ENCODE peak calls at places on chromosomes 13 and 19, in nine cellular contexts. One of them, this sample, is unnamed.

GRCh38 chr19:48348039-48348438 is 15.7 kb downstream of the TMEM143 start:
- DNase-seq in lung: no peak
- DNase-seq in CD8-positive, alpha-beta T cell: no peak
- DNase-seq in hepatocyte: no peak
- DNase-seq in BE2C: peak; percentile 36
- DNase-seq in tibial nerve: no peak
- DNase-seq in body of pancreas: peak; percentile 46
- DNase-seq in small intestine: no peak
- DNase-seq in GM23248: no peak
- DNase-seq in this sample: no peak

GRCh38 chr19:11268783-11269267 is 6.5 kb upstream of the DOCK6 start:
- DNase-seq in lung: peak; percentile 60
- DNase-seq in CD8-positive, alpha-beta T cell: no peak
- DNase-seq in hepatocyte: no peak
- DNase-seq in BE2C: peak; percentile 28
- DNase-seq in tibial nerve: peak; percentile 57
- DNase-seq in body of pancreas: no peak
- DNase-seq in small intestine: no peak
- DNase-seq in GM23248: peak; percentile 67
- DNase-seq in this sample: no peak

GRCh38 chr19:39405930-39406655 is 554 bp upstream of the ZFP36 start:
- DNase-seq in lung: no peak
- DNase-seq in CD8-positive, alpha-beta T cell: peak; percentile 96
- DNase-seq in hepatocyte: no peak
- DNase-seq in BE2C: no peak
- DNase-seq in tibial nerve: no peak
- DNase-seq in body of pancreas: no peak
- DNase-seq in small intestine: peak; percentile 57
- DNase-seq in GM23248: peak; percentile 67
- DNase-seq in this sample: peak; percentile 83

GRCh38 chr13:111503905-111504695 is 183.7 kb downstream of the TEX29 start:
- DNase-seq in lung: no peak
- DNase-seq in CD8-positive, alpha-beta T cell: no peak
- DNase-seq in hepatocyte: no peak
- DNase-seq in BE2C: no peak
- DNase-seq in tibial nerve: no peak
- DNase-seq in body of pancreas: no peak
- DNase-seq in small intestine: no peak
- DNase-seq in GM23248: no peak
- DNase-seq in this sample: no peak

GRCh38 chr13:91078093-91078679 is 269.3 kb upstream of the MIR17HG start:
- DNase-seq in lung: no peak
- DNase-seq in CD8-positive, alpha-beta T cell: no peak
- DNase-seq in hepatocyte: peak; percentile 20
- DNase-seq in BE2C: no peak
- DNase-seq in tibial nerve: no peak
- DNase-seq in body of pancreas: no peak
- DNase-seq in small intestine: peak; percentile 11
- DNase-seq in GM23248: peak; percentile 1
- DNase-seq in this sample: peak; percentile 45

GRCh38 chr19:50639121-50640112 is at the start of gene SYT3:
- DNase-seq in lung: no peak
- DNase-seq in CD8-positive, alpha-beta T cell: peak; percentile 57
- DNase-seq in hepatocyte: peak; percentile 72
- DNase-seq in BE2C: peak; percentile 79
- DNase-seq in tibial nerve: no peak
- DNase-seq in body of pancreas: peak; percentile 34
- DNase-seq in small intestine: no peak
- DNase-seq in GM23248: peak; percentile 72
- DNase-seq in this sample: peak; percentile 91

GRCh38 chr19:49767380-49767779 is 579 bp downstream of the AP2A1 start:
- DNase-seq in lung: no peak
- DNase-seq in CD8-positive, alpha-beta T cell: no peak
- DNase-seq in hepatocyte: peak; percentile 41
- DNase-seq in BE2C: no peak
- DNase-seq in tibial nerve: no peak
- DNase-seq in body of pancreas: no peak
- DNase-seq in small intestine: peak; percentile 9
- DNase-seq in GM23248: peak; percentile 48
- DNase-seq in this sample: peak; percentile 46

GRCh38 chr13:105442941-105443340 is 1092.5 kb downstream of the EFNB2 start:
- DNase-seq in lung: no peak
- DNase-seq in CD8-positive, alpha-beta T cell: no peak
- DNase-seq in hepatocyte: peak; percentile 72
- DNase-seq in BE2C: no peak
- DNase-seq in tibial nerve: no peak
- DNase-seq in body of pancreas: no peak
- DNase-seq in small intestine: peak; percentile 82
- DNase-seq in GM23248: peak; percentile 40
- DNase-seq in this sample: no peak

GRCh38 chr13:112124100-112124499 is 57.2 kb downstream of the SOX1 start:
- DNase-seq in lung: no peak
- DNase-seq in CD8-positive, alpha-beta T cell: no peak
- DNase-seq in hepatocyte: no peak
- DNase-seq in BE2C: no peak
- DNase-seq in tibial nerve: no peak
- DNase-seq in body of pancreas: no peak
- DNase-seq in small intestine: no peak
- DNase-seq in GM23248: no peak
- DNase-seq in this sample: no peak

GRCh38 chr19:42090687-42091086 is 14.7 kb downstream of the ZNF574 start:
- DNase-seq in lung: no peak
- DNase-seq in CD8-positive, alpha-beta T cell: no peak
- DNase-seq in hepatocyte: no peak
- DNase-seq in BE2C: no peak
- DNase-seq in tibial nerve: no peak
- DNase-seq in body of pancreas: no peak
- DNase-seq in small intestine: no peak
- DNase-seq in GM23248: no peak
- DNase-seq in this sample: no peak

GRCh38 chr19:38662508-38663155 is 15.2 kb downstream of the ACTN4 start:
- DNase-seq in lung: no peak
- DNase-seq in CD8-positive, alpha-beta T cell: no peak
- DNase-seq in hepatocyte: no peak
- DNase-seq in BE2C: no peak
- DNase-seq in tibial nerve: no peak
- DNase-seq in body of pancreas: no peak
- DNase-seq in small intestine: no peak
- DNase-seq in GM23248: no peak
- DNase-seq in this sample: no peak

DNA sequence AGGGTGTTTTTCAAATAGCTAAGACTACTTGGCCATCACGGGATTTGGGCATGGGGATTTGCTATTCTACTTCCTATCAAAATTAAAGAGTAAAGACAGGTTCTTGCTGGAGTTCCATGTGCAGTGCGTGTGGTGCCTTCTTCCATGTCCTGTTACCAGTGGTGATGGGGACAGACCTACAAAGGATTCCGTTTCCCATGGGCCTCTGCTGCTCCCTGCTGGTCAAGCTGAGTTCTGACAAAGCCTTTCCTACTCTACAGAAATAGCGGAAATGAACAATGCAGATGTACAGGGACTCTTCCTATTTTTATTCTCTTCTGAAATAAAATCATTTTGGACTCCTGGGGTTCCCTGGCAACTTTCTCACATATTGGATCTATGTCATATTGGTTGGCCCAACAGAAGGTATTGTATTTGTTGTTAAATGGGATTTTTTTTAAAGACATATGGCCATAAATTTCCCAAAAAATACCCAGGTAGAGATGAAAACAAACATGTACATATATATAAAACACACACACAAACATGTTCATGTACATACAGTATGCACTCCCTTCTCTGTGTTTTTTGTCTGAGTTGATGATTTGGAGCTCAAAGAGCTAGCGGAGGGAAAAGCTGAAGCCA is 90.5 kb upstream of the SLC15A1 start:
- DNase-seq in lung: peak; percentile 69
- DNase-seq in CD8-positive, alpha-beta T cell: peak; percentile 68
- DNase-seq in hepatocyte: peak; percentile 87
- DNase-seq in BE2C: peak; percentile 87
- DNase-seq in tibial nerve: peak; percentile 44
- DNase-seq in body of pancreas: peak; percentile 77
- DNase-seq in small intestine: peak; percentile 78
- DNase-seq in GM23248: peak; percentile 84
- DNase-seq in this sample: peak; percentile 89
- H3K4me1 ChIP-seq in lung: no peaks in the 10 kb centered on the region
- H3K4me1 ChIP-seq in CD8-positive, alpha-beta T cell: no peaks in the 10 kb centered on the region
- H3K4me1 ChIP-seq in hepatocyte: peaks cover 10% of the 10 kb centered on the region
- H3K4me1 ChIP-seq in BE2C: no peaks in the 10 kb centered on the region
- H3K4me1 ChIP-seq in tibial nerve: no peaks in the 10 kb centered on the region
- H3K4me1 ChIP-seq in body of pancreas: peaks cover 11% of the 10 kb centered on the region
- H3K4me1 ChIP-seq in small intestine: peaks cover 1% of the 10 kb centered on the region
- H3K4me1 ChIP-seq in GM23248: peaks cover 17% of the 10 kb centered on the region
- H3K4me1 ChIP-seq in this sample: peaks cover 4% of the 10 kb centered on the region

GRCh38 chr13:113762075-113762474 is 3.0 kb downstream of the TMEM255B start:
- DNase-seq in lung: no peak
- DNase-seq in CD8-positive, alpha-beta T cell: no peak
- DNase-seq in hepatocyte: no peak
- DNase-seq in BE2C: no peak
- DNase-seq in tibial nerve: no peak
- DNase-seq in body of pancreas: no peak
- DNase-seq in small intestine: no peak
- DNase-seq in GM23248: no peak
- DNase-seq in this sample: no peak
- H3K4me1 ChIP-seq in lung: no peaks in the 10 kb centered on the region
- H3K4me1 ChIP-seq in CD8-positive, alpha-beta T cell: peaks cover 15% of the 10 kb centered on the region
- H3K4me1 ChIP-seq in hepatocyte: peaks cover 6% of the 10 kb centered on the region
- H3K4me1 ChIP-seq in BE2C: peaks cover 4% of the 10 kb centered on the region
- H3K4me1 ChIP-seq in tibial nerve: no peaks in the 10 kb centered on the region
- H3K4me1 ChIP-seq in body of pancreas: peaks cover 20% of the 10 kb centered on the region
- H3K4me1 ChIP-seq in small intestine: no peaks in the 10 kb centered on the region
- H3K4me1 ChIP-seq in GM23248: peaks cover 5% of the 10 kb centered on the region
- H3K4me1 ChIP-seq in this sample: peaks cover 8% of the 10 kb centered on the region

DNA sequence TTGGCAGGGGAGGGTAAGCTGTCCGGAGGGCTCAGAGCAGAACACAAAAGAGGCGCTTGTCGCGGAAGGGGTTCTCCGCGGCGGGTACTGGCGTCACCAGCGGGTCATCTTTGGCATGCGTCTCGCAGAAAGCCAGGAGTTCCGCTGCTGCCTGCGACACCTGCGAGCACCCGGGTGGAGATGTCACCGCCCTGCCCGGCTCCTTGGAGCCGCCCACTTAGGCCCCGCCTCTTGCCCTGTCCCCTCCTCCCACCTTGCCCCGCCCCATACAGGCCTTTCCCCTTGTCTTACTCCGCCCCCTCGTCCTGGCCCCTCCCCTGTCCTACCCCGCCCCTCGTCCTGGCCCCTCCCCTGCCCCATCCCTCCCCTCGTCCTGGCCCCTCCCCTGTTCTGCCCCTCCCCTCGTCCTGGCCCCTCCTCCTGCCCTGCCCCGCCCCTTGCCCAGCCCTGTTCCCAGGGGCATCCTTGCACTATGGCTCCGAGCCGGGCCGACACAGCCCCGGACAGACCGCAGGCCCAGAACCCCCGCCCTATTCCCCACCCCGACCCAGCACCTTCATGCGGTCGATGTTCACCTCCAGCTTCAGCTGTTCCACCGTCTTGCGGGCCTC is 1.9 kb downstream of the GNG8 start:
- DNase-seq in lung: peak; percentile 90
- DNase-seq in CD8-positive, alpha-beta T cell: peak; percentile 92
- DNase-seq in hepatocyte: peak; percentile 95
- DNase-seq in BE2C: peak; percentile 89
- DNase-seq in tibial nerve: peak; percentile 69
- DNase-seq in body of pancreas: peak; percentile 91
- DNase-seq in small intestine: peak; percentile 94
- DNase-seq in GM23248: peak; percentile 93
- DNase-seq in this sample: peak; percentile 96
- H3K4me1 ChIP-seq in lung: no peaks in the 10 kb centered on the region
- H3K4me1 ChIP-seq in CD8-positive, alpha-beta T cell: peaks cover 36% of the 10 kb centered on the region
- H3K4me1 ChIP-seq in hepatocyte: peaks cover 11% of the 10 kb centered on the region
- H3K4me1 ChIP-seq in BE2C: peaks cover 33% of the 10 kb centered on the region
- H3K4me1 ChIP-seq in tibial nerve: no peaks in the 10 kb centered on the region
- H3K4me1 ChIP-seq in body of pancreas: peaks cover 34% of the 10 kb centered on the region
- H3K4me1 ChIP-seq in small intestine: no peaks in the 10 kb centered on the region
- H3K4me1 ChIP-seq in GM23248: peaks cover 21% of the 10 kb centered on the region
- H3K4me1 ChIP-seq in this sample: peaks cover 27% of the 10 kb centered on the region

GRCh38 chr19:7346488-7346971 is 2.2 kb upstream of the ARHGEF18 start:
- DNase-seq in lung: no peak
- DNase-seq in CD8-positive, alpha-beta T cell: peak; percentile 56
- DNase-seq in hepatocyte: no peak
- DNase-seq in BE2C: no peak
- DNase-seq in tibial nerve: no peak
- DNase-seq in body of pancreas: no peak
- DNase-seq in small intestine: no peak
- DNase-seq in GM23248: no peak
- DNase-seq in this sample: no peak

GRCh38 chr19:7349231-7349591 is 474 bp downstream of the ARHGEF18 start:
- DNase-seq in lung: no peak
- DNase-seq in CD8-positive, alpha-beta T cell: no peak
- DNase-seq in hepatocyte: no peak
- DNase-seq in BE2C: no peak
- DNase-seq in tibial nerve: no peak
- DNase-seq in body of pancreas: no peak
- DNase-seq in small intestine: no peak
- DNase-seq in GM23248: no peak
- DNase-seq in this sample: no peak

GRCh38 chr19:7351861-7352260 is 3.1 kb downstream of the ARHGEF18 start:
- DNase-seq in lung: no peak
- DNase-seq in CD8-positive, alpha-beta T cell: no peak
- DNase-seq in hepatocyte: no peak
- DNase-seq in BE2C: no peak
- DNase-seq in tibial nerve: no peak
- DNase-seq in body of pancreas: no peak
- DNase-seq in small intestine: no peak
- DNase-seq in GM23248: no peak
- DNase-seq in this sample: no peak

GRCh38 chr19:7348587-7349230 is at the start of gene ARHGEF18:
- DNase-seq in lung: peak; percentile 51
- DNase-seq in CD8-positive, alpha-beta T cell: peak; percentile 85
- DNase-seq in hepatocyte: no peak
- DNase-seq in BE2C: no peak
- DNase-seq in tibial nerve: no peak
- DNase-seq in body of pancreas: no peak
- DNase-seq in small intestine: no peak
- DNase-seq in GM23248: no peak
- DNase-seq in this sample: no peak

DNA sequence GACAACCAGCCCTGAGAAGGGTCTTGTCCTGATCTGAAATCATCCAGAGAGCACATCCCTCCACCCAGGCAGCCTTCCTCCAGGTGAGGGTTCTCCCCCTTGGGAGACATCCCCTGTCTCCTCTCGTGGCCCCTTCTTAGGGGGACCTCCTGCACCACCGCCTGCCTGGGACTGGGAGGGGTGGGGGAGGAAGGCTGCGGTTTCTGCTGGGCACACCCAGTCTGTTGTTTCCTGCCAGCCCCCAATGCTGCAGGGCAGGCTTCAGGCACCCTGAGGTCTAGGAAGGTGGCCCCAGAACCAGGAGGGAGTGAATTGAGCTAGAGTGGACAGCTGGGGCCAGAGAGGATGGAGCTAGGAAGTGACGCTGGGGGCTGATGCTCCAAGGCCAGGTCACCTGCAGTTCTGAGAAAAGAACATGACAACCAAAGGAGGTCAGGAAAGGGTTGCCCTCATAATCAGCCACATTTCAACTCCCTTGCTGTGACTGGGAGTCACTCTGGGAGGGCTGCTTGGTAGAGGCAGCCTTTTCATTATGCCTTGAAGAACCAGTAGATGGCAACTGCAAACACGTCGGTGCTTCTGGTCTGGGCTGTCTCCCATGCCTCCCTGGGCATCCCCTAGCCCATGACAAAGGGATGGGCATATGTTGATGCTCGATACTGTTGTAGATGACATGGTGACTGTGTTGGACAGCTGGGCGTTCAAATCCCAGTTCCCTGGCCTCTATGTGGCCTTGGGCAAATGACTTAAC is 1.4 kb downstream of the ARHGEF18 start:
- DNase-seq in lung: no peak
- DNase-seq in CD8-positive, alpha-beta T cell: peak; percentile 91
- DNase-seq in hepatocyte: no peak
- DNase-seq in BE2C: no peak
- DNase-seq in tibial nerve: no peak
- DNase-seq in body of pancreas: no peak
- DNase-seq in small intestine: no peak
- DNase-seq in GM23248: no peak
- DNase-seq in this sample: no peak
- H3K4me1 ChIP-seq in lung: no peaks in the 10 kb centered on the region
- H3K4me1 ChIP-seq in CD8-positive, alpha-beta T cell: peaks cover 64% of the 10 kb centered on the region
- H3K4me1 ChIP-seq in hepatocyte: no peaks in the 10 kb centered on the region
- H3K4me1 ChIP-seq in BE2C: no peaks in the 10 kb centered on the region
- H3K4me1 ChIP-seq in tibial nerve: no peaks in the 10 kb centered on the region
- H3K4me1 ChIP-seq in body of pancreas: no peaks in the 10 kb centered on the region
- H3K4me1 ChIP-seq in small intestine: no peaks in the 10 kb centered on the region
- H3K4me1 ChIP-seq in GM23248: peaks cover 2% of the 10 kb centered on the region
- H3K4me1 ChIP-seq in this sample: no peaks in the 10 kb centered on the region

This sample was measured in GM23338.